ENCODE peak calls at places on chromosomes 6 and 20, in eight cellular contexts. One of them, this sample, is unnamed.

GRCh38 chr6:48134246-48134645 is 23.2 kb upstream of the PTCHD4 start:
- DNase-seq in body of pancreas: no peak
- DNase-seq in MM.1S: no peak
- DNase-seq in foreskin keratinocyte: no peak
- DNase-seq in mammary epithelial cell: no peak
- DNase-seq in neuronal stem cell: no peak
- DNase-seq in HCT116: no peak
- DNase-seq in right lobe of liver: no peak
- DNase-seq in this sample: no peak

GRCh38 chr6:1554241-1554880 is 55.4 kb upstream of the FOXC1 start:
- DNase-seq in body of pancreas: no peak
- DNase-seq in MM.1S: no peak
- DNase-seq in foreskin keratinocyte: no peak
- DNase-seq in mammary epithelial cell: no peak
- DNase-seq in neuronal stem cell: no peak
- DNase-seq in HCT116: no peak
- DNase-seq in right lobe of liver: no peak
- DNase-seq in this sample: no peak

GRCh38 chr6:21754891-21755290 is 161.3 kb downstream of the SOX4 start:
- DNase-seq in body of pancreas: no peak
- DNase-seq in MM.1S: no peak
- DNase-seq in foreskin keratinocyte: peak
- DNase-seq in mammary epithelial cell: peak
- DNase-seq in neuronal stem cell: no peak
- DNase-seq in HCT116: peak
- DNase-seq in right lobe of liver: no peak
- DNase-seq in this sample: peak

GRCh38 chr6:52577022-52577777 is at the start of gene TRAM2:
- DNase-seq in body of pancreas: peak
- DNase-seq in MM.1S: peak
- DNase-seq in foreskin keratinocyte: no peak
- DNase-seq in mammary epithelial cell: peak
- DNase-seq in neuronal stem cell: peak
- DNase-seq in HCT116: peak
- DNase-seq in right lobe of liver: peak
- DNase-seq in this sample: peak

GRCh38 chr20:50433001-50433400 is 77.2 kb upstream of the PTPN1 start:
- DNase-seq in body of pancreas: no peak
- DNase-seq in MM.1S: no peak
- DNase-seq in foreskin keratinocyte: no peak
- DNase-seq in mammary epithelial cell: no peak
- DNase-seq in neuronal stem cell: no peak
- DNase-seq in HCT116: no peak
- DNase-seq in right lobe of liver: no peak
- DNase-seq in this sample: no peak

GRCh38 chr20:60638430-60639098 is 613.5 kb upstream of the CDH4 start:
- DNase-seq in body of pancreas: no peak
- DNase-seq in MM.1S: no peak
- DNase-seq in foreskin keratinocyte: no peak
- DNase-seq in mammary epithelial cell: no peak
- DNase-seq in neuronal stem cell: no peak
- DNase-seq in HCT116: no peak
- DNase-seq in right lobe of liver: no peak
- DNase-seq in this sample: no peak

GRCh38 chr6:155543141-155543870 is 87.7 kb upstream of the NOX3 start:
- DNase-seq in body of pancreas: no peak
- DNase-seq in MM.1S: no peak
- DNase-seq in foreskin keratinocyte: no peak
- DNase-seq in mammary epithelial cell: no peak
- DNase-seq in neuronal stem cell: no peak
- DNase-seq in HCT116: no peak
- DNase-seq in right lobe of liver: no peak
- DNase-seq in this sample: no peak

GRCh38 chr6:26024651-26025046 is 62.0 kb downstream of the TRIM38 start:
- DNase-seq in body of pancreas: no peak
- DNase-seq in MM.1S: no peak
- DNase-seq in foreskin keratinocyte: no peak
- DNase-seq in mammary epithelial cell: no peak
- DNase-seq in neuronal stem cell: no peak
- DNase-seq in HCT116: no peak
- DNase-seq in right lobe of liver: no peak
- DNase-seq in this sample: no peak

DNA sequence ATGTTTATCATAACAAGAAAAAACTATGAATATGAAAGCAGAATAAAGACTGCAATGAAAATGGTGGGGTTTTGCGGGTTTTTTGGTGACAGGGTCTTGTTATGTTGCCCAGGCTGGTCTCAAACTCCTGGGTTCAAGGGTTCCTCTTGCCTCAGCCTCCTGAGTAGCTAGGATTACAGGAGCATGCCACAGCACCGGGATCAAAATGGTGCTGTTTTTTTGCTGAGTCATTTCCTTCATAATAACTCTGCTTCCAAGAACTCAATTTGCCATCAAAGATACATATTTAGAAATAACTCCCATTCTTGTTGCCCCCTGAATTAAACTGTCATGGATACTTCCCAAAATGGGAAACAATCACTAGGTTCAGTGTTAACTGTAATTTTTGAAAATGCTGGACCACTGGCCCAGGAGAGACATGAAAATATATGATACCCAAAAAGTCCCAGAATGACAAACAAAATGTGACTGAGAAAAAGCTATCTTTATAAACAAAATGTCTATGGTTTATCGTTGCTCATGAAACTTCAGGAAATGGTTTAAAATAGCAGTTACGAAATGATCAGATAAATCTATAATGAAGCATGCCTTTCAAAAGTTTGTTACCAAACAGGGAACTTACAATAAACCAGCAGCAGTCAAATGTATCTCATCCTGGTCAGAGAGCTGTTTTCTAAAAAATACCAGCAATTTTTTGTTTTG is 32.1 kb downstream of the ILRUN start:
- DNase-seq in body of pancreas: no peak
- DNase-seq in MM.1S: no peak
- DNase-seq in foreskin keratinocyte: no peak
- DNase-seq in mammary epithelial cell: no peak
- DNase-seq in neuronal stem cell: no peak
- DNase-seq in HCT116: no peak
- DNase-seq in right lobe of liver: no peak
- DNase-seq in this sample: no peak
- H3K27ac ChIP-seq in body of pancreas: peak
- H3K27ac ChIP-seq in MM.1S: no peak
- H3K27ac ChIP-seq in foreskin keratinocyte: peak
- H3K27ac ChIP-seq in mammary epithelial cell: peak
- H3K27ac ChIP-seq in neuronal stem cell: no peak
- H3K27ac ChIP-seq in HCT116: peak
- H3K27ac ChIP-seq in right lobe of liver: peak
- H3K27ac ChIP-seq in this sample: peak

GRCh38 chr6:36129889-36130671 is at the start of gene MAPK13:
- DNase-seq in body of pancreas: peak
- DNase-seq in MM.1S: peak
- DNase-seq in foreskin keratinocyte: no peak
- DNase-seq in mammary epithelial cell: no peak
- DNase-seq in neuronal stem cell: no peak
- DNase-seq in HCT116: no peak
- DNase-seq in right lobe of liver: no peak
- DNase-seq in this sample: no peak

GRCh38 chr6:36128793-36129192 is 1.5 kb upstream of the MAPK13 start:
- DNase-seq in body of pancreas: no peak
- DNase-seq in MM.1S: no peak
- DNase-seq in foreskin keratinocyte: no peak
- DNase-seq in mammary epithelial cell: no peak
- DNase-seq in neuronal stem cell: no peak
- DNase-seq in HCT116: no peak
- DNase-seq in right lobe of liver: no peak
- DNase-seq in this sample: no peak

GRCh38 chr6:36132221-36132895 is 2.0 kb downstream of the MAPK13 start:
- DNase-seq in body of pancreas: peak
- DNase-seq in MM.1S: no peak
- DNase-seq in foreskin keratinocyte: no peak
- DNase-seq in mammary epithelial cell: no peak
- DNase-seq in neuronal stem cell: no peak
- DNase-seq in HCT116: no peak
- DNase-seq in right lobe of liver: no peak
- DNase-seq in this sample: no peak

GRCh38 chr6:36131517-36132220 is 1.4 kb downstream of the MAPK13 start:
- DNase-seq in body of pancreas: peak
- DNase-seq in MM.1S: peak
- DNase-seq in foreskin keratinocyte: no peak
- DNase-seq in mammary epithelial cell: no peak
- DNase-seq in neuronal stem cell: no peak
- DNase-seq in HCT116: no peak
- DNase-seq in right lobe of liver: peak
- DNase-seq in this sample: no peak

DNA sequence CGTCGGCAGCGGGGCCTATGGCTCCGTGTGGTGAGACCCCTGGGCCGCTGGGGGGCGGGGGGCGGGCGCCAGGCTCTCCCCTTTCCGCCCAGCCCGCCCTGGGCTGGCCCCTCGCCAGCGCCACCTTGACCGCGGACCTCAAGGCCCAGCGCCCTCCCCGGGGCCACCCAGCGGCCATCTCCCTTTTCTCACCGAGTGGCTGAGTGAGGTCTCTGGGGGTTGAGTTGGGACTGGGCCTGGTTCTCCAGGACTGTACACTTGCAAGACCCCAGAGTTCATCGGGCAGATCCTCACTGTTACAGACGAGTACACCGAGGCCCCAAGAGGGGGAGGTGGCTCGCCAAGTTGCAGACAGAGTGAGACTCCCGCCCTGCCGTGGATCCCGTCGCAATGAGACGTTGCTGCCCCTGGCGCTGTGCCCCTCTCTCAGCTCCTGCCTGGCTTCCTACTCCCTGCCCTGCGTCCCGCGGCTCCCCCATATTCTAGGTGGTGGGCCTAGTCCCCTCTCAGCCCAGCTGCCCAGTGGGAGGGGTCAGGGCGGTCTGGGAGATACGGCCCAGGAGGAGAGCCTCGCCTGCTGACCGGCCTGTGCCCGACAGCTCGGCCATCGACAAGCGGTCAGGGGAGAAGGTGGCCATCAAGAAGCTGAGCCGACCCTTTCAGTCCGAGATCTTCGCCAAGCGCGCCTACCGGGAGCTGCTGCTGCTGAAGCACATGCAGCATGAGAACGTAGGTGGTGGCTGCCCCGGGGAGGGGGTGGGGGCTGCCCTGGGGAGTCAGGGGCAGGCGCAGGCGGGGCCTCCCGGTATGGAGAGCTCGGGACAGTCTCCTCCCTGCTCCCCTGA is 581 bp downstream of the MAPK13 start:
- DNase-seq in body of pancreas: peak
- DNase-seq in MM.1S: peak
- DNase-seq in foreskin keratinocyte: no peak
- DNase-seq in mammary epithelial cell: no peak
- DNase-seq in neuronal stem cell: peak
- DNase-seq in HCT116: peak
- DNase-seq in right lobe of liver: peak
- DNase-seq in this sample: no peak
- H3K27ac ChIP-seq in body of pancreas: peak
- H3K27ac ChIP-seq in MM.1S: peak
- H3K27ac ChIP-seq in foreskin keratinocyte: peak
- H3K27ac ChIP-seq in mammary epithelial cell: no peak
- H3K27ac ChIP-seq in neuronal stem cell: no peak
- H3K27ac ChIP-seq in HCT116: peak
- H3K27ac ChIP-seq in right lobe of liver: peak
- H3K27ac ChIP-seq in this sample: peak

GRCh38 chr20:37521091-37521771 is at the start of gene NNAT:
- DNase-seq in body of pancreas: no peak
- DNase-seq in MM.1S: no peak
- DNase-seq in foreskin keratinocyte: no peak
- DNase-seq in mammary epithelial cell: no peak
- DNase-seq in neuronal stem cell: peak
- DNase-seq in HCT116: no peak
- DNase-seq in right lobe of liver: no peak
- DNase-seq in this sample: no peak

GRCh38 chr20:37520417-37520751 is 666 bp upstream of the NNAT start:
- DNase-seq in body of pancreas: no peak
- DNase-seq in MM.1S: no peak
- DNase-seq in foreskin keratinocyte: no peak
- DNase-seq in mammary epithelial cell: no peak
- DNase-seq in neuronal stem cell: no peak
- DNase-seq in HCT116: no peak
- DNase-seq in right lobe of liver: no peak
- DNase-seq in this sample: no peak

GRCh38 chr20:37523012-37523391 is 2.0 kb downstream of the NNAT start:
- DNase-seq in body of pancreas: no peak
- DNase-seq in MM.1S: no peak
- DNase-seq in foreskin keratinocyte: no peak
- DNase-seq in mammary epithelial cell: no peak
- DNase-seq in neuronal stem cell: no peak
- DNase-seq in HCT116: no peak
- DNase-seq in right lobe of liver: no peak
- DNase-seq in this sample: no peak

GRCh38 chr20:37524221-37524700 is 3.2 kb downstream of the NNAT start:
- DNase-seq in body of pancreas: no peak
- DNase-seq in MM.1S: no peak
- DNase-seq in foreskin keratinocyte: no peak
- DNase-seq in mammary epithelial cell: peak
- DNase-seq in neuronal stem cell: no peak
- DNase-seq in HCT116: no peak
- DNase-seq in right lobe of liver: no peak
- DNase-seq in this sample: no peak

DNA sequence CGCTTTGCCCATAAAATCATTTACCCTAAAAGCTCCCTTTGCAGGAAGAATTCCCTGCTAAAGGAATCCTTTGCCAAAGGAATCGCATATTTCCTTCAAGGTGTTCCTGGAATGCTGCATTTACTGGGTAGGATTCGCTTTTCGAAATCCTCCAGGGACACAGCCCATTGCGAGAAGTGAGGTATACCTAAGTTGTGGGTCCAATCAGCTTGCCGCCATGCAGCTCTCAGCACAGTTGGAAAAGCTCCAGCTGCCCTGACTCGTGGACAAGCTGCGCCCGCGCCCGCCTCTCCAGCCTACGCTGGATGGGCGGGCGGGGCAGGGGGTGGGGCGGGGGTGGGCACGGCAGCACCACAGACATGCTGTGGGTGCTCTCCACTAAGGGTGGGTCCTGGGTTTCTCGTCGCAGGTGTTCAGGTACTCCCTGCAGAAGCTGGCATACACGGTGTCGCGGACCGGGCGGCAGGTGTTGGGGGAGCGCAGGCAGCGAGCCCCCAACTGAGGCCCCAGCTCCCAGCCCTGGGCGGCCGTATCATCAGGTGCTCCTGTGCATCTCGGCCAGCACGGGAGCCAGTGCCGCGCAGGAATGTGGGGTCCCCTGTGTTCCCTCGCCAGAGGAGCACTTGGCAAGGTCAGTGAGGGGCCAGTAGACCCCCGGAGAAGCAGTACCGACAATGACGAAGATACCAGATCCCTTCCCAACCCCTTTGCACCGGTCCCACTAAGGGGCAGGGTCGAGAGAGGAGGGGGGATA is 1.4 kb downstream of the NNAT start:
- DNase-seq in body of pancreas: no peak
- DNase-seq in MM.1S: no peak
- DNase-seq in foreskin keratinocyte: peak
- DNase-seq in mammary epithelial cell: peak
- DNase-seq in neuronal stem cell: no peak
- DNase-seq in HCT116: no peak
- DNase-seq in right lobe of liver: no peak
- DNase-seq in this sample: no peak
- H3K27ac ChIP-seq in body of pancreas: no peak
- H3K27ac ChIP-seq in MM.1S: no peak
- H3K27ac ChIP-seq in foreskin keratinocyte: no peak
- H3K27ac ChIP-seq in mammary epithelial cell: peak
- H3K27ac ChIP-seq in neuronal stem cell: no peak
- H3K27ac ChIP-seq in HCT116: no peak
- H3K27ac ChIP-seq in right lobe of liver: no peak
- H3K27ac ChIP-seq in this sample: peak

GRCh38 chr20:23244207-23244915 is 106.2 kb upstream of the NXT1 start:
- DNase-seq in body of pancreas: no peak
- DNase-seq in MM.1S: no peak
- DNase-seq in foreskin keratinocyte: no peak
- DNase-seq in mammary epithelial cell: no peak
- DNase-seq in neuronal stem cell: no peak
- DNase-seq in HCT116: no peak
- DNase-seq in right lobe of liver: no peak
- DNase-seq in this sample: peak

GRCh38 chr20:23244916-23245552 is 105.6 kb upstream of the NXT1 start:
- DNase-seq in body of pancreas: no peak
- DNase-seq in MM.1S: no peak
- DNase-seq in foreskin keratinocyte: no peak
- DNase-seq in mammary epithelial cell: no peak
- DNase-seq in neuronal stem cell: no peak
- DNase-seq in HCT116: no peak
- DNase-seq in right lobe of liver: no peak
- DNase-seq in this sample: no peak

GRCh38 chr20:23242556-23243180 is 107.9 kb upstream of the NXT1 start:
- DNase-seq in body of pancreas: no peak
- DNase-seq in MM.1S: no peak
- DNase-seq in foreskin keratinocyte: no peak
- DNase-seq in mammary epithelial cell: no peak
- DNase-seq in neuronal stem cell: no peak
- DNase-seq in HCT116: no peak
- DNase-seq in right lobe of liver: no peak
- DNase-seq in this sample: peak

GRCh38 chr20:23242104-23242503 is 108.5 kb upstream of the NXT1 start:
- DNase-seq in body of pancreas: no peak
- DNase-seq in MM.1S: no peak
- DNase-seq in foreskin keratinocyte: no peak
- DNase-seq in mammary epithelial cell: no peak
- DNase-seq in neuronal stem cell: no peak
- DNase-seq in HCT116: no peak
- DNase-seq in right lobe of liver: no peak
- DNase-seq in this sample: peak

DNA sequence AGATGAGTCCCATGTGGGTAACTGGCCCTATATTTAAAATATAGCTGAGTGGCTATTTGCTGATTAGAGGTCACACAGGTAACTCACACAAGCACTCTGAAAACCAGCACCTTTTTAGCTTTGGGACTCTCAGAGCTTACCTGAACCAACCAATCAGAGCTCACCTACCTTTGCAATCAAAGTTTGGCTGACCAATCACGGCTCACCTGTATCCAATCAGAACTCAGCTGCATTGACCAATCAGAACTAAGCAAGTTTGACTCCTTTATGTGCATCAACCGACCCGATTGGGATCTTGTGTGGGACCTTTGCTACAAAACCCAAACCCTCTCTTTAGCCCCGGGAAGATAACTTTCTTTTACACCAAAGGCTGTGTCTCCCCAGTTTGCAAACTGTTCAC is 106.8 kb upstream of the NXT1 start:
- DNase-seq in body of pancreas: no peak
- DNase-seq in MM.1S: no peak
- DNase-seq in foreskin keratinocyte: no peak
- DNase-seq in mammary epithelial cell: no peak
- DNase-seq in neuronal stem cell: no peak
- DNase-seq in HCT116: no peak
- DNase-seq in right lobe of liver: no peak
- DNase-seq in this sample: no peak
- H3K27ac ChIP-seq in body of pancreas: no peak
- H3K27ac ChIP-seq in MM.1S: no peak
- H3K27ac ChIP-seq in foreskin keratinocyte: no peak
- H3K27ac ChIP-seq in mammary epithelial cell: no peak
- H3K27ac ChIP-seq in neuronal stem cell: no peak
- H3K27ac ChIP-seq in HCT116: no peak
- H3K27ac ChIP-seq in right lobe of liver: no peak
- H3K27ac ChIP-seq in this sample: no peak